ENCODE peak calls at places on chromosome 14, in seven cellular contexts. J is A549, C is H1, H is ovary, S is GM12878, D is suprapubic skin, O is stomach. U is an unnamed sample. For H3K4me1, the result is how much of the 10 kb centered on the place peaks cover.

GRCh38 chr14:28243600-28243999 is 523.0 kb upstream of the FOXG1 start:
- DNase-seq in H (no peak), S (no peak), O (no peak), C (no peak), D (no peak), J (no peak), U (no peak)

GRCh38 chr14:29799718-29800117 is 127.9 kb downstream of the PRKD1 start:
- DNase-seq in J (no peak), O (no peak), H (no peak), D (no peak), S (peak), C (no peak), U (no peak)

GRCh38 chr14:70708717-70709570 is 67.2 kb downstream of the TTC9 start:
- DNase-seq in C (peak), H (no peak), D (no peak), O (no peak), S (no peak), J (no peak), U (no peak)

GRCh38 chr14:50062438-50063039 is 53.8 kb downstream of the VCPKMT start:
- DNase-seq in H (no peak), D (no peak), S (peak), J (peak), C (no peak), O (peak), U (no peak)

GRCh38 chr14:100586153-100586519 is 1.1 kb downstream of the BEGAIN start:
- DNase-seq in H (peak), C (no peak), O (no peak), S (no peak), D (peak), J (no peak), U (no peak)

GRCh38 chr14:87975636-87976035 is 17.3 kb downstream of the GALC start:
- DNase-seq in D (no peak), H (no peak), S (no peak), C (no peak), J (no peak), O (no peak), U (no peak)

GRCh38 chr14:65115615-65116014 is 13.3 kb upstream of the MAX start:
- DNase-seq in J (no peak), C (no peak), H (no peak), S (no peak), D (no peak), O (no peak), U (peak)

GRCh38 chr14:91388551-91388975 is 29.1 kb downstream of the CCDC88C start:
- DNase-seq in J (no peak), D (no peak), S (no peak), H (no peak), C (no peak), O (no peak), U (no peak)

GRCh38 chr14:32513571-32514009 is 184.5 kb downstream of the AKAP6 start:
- DNase-seq in D (no peak), O (no peak), S (no peak), J (no peak), H (no peak), C (no peak), U (no peak)

GRCh38 chr14:31858868-31859267 is 218.2 kb upstream of the ARHGAP5 start:
- DNase-seq in J (peak), S (no peak), C (no peak), O (no peak), H (no peak), D (no peak), U (no peak)

GRCh38 chr14:21924479-21924878 is 250.9 kb upstream of the OR4E1 start:
- DNase-seq in S (peak), J (no peak), C (no peak), H (no peak), D (no peak), O (no peak), U (no peak)

GRCh38 chr14:32075636-32076277 is 1.3 kb upstream of the ARHGAP5 start:
- DNase-seq in C (no peak), H (peak), S (no peak), D (no peak), O (no peak), J (peak), U (peak)

GRCh38 chr14:52069617-52070431 is 965 bp upstream of the NID2 start:
- DNase-seq in S (no peak), J (no peak), D (peak), H (no peak), C (no peak), O (no peak), U (peak)

GRCh38 chr14:94889520-94890312 is 119.8 kb upstream of the GSC start:
- DNase-seq in D (peak), O (no peak), J (no peak), H (no peak), C (no peak), S (no peak), U (no peak)

GRCh38 chr14:32003585-32003984 is 73.5 kb upstream of the ARHGAP5 start:
- DNase-seq in C (no peak), O (no peak), H (no peak), D (no peak), S (no peak), J (no peak), U (peak)

GRCh38 chr14:35296505-35296904 is 4.3 kb downstream of the PSMA6 start:
- DNase-seq in S (no peak), H (no peak), O (no peak), J (no peak), D (no peak), C (no peak), U (no peak)

GRCh38 chr14:85421166-85421877 is 108.6 kb upstream of the FLRT2 start:
- DNase-seq in D (no peak), C (no peak), O (no peak), H (no peak), S (no peak), J (peak), U (no peak)

GRCh38 chr14:42322486-42323284 is 716.0 kb downstream of the LRFN5 start:
- DNase-seq in C (no peak), O (no peak), H (no peak), S (peak), J (no peak), D (no peak), U (no peak)

GRCh38 chr14:89957791-89958190 is 2.1 kb downstream of the TDP1 start:
- DNase-seq in H (peak), C (no peak), O (no peak), J (no peak), S (no peak), D (no peak), U (no peak)

GRCh38 chr14:100871234-100872186 is 32.0 kb downstream of the RTL1 start:
- DNase-seq in J (peak), C (no peak), O (no peak), S (no peak), D (peak), H (peak), U (no peak)

GRCh38 chr14:69999246-69999645 is 120.0 kb downstream of the SMOC1 start:
- DNase-seq in S (no peak), J (peak), O (peak), H (no peak), C (no peak), D (no peak), U (no peak)

GRCh38 chr14:70149766-70150165 is 39.0 kb downstream of the SLC8A3 start:
- DNase-seq in S (no peak), J (no peak), O (no peak), H (no peak), D (no peak), C (no peak), U (no peak)

GRCh38 chr14:79383031-79383430 is 828.3 kb downstream of the DIO2 start:
- DNase-seq in H (no peak), J (no peak), S (no peak), C (no peak), O (no peak), D (no peak), U (no peak)

GRCh38 chr14:79077096-79077495 is 906.9 kb downstream of the NRXN3 start:
- DNase-seq in H (no peak), O (no peak), J (no peak), C (no peak), S (no peak), D (no peak), U (no peak)

DNA sequence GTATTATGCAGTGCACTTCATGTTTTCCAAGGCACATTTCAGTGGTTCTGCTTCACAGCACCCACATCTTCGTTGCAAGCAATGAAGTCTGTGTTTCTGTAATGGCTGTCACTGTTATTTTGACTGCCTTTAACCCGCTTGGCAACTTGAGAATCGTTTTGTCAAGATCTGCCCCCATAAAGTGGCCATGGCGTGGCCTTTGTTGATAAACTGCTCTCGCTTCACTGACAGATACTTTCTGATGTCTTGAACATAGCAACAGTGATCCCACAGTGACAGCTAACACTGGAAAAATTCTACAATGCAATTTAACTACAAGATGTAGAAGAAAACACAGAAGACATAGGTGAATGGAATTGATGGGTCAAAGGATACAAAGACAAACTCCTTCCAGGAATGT is 184.2 kb downstream of the KLHL28 start:
- DNase-seq in D (no peak), O (no peak), S (no peak), H (no peak), J (no peak), C (no peak), U (no peak)
- TF ChIP-seq EP300 in D (no peak), O (no peak), S (no peak), H (no peak), J (no peak), C (no peak), U (no peak)

DNA sequence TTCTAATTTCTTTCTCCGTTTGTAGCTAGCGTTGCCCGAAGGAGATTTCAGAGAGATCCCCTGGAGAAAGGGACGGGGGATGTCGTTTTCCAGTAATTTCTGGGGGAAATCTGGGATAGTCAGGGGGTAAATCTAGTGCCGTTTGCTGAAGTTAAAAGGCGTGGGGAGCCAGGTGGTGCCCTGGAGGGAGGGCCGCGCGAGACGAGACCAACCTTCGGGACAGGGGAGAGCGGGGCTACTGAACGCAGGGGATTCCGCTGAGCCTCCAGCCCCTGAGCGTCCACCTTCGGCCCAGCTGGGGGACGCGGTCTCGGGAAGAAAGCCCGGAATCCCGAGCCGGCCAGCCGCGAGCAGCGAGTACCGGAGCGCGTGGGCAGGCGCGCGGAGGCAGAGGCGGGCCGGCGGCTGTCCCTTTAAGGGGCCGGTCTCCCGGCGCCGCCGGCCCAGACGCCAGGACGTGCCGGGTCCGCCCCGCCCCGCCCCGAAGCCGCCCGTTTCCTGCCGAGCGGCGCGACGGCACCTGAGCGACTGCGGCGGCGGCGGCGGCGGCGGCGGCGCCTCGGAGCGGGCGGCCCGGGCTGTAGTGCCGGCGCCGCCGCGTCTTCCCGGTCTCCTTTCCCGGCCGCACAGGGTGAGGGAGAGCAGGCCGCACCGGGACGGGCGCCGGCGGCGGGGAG is at the start of gene KTN1:
- DNase-seq in C (no peak), D (peak), H (peak), S (no peak), O (peak), J (peak), U (no peak)
- TF ChIP-seq POLR2A in C (no peak), D (peak), H (peak), S (peak), O (no peak), J (peak), U (no peak)

DNA sequence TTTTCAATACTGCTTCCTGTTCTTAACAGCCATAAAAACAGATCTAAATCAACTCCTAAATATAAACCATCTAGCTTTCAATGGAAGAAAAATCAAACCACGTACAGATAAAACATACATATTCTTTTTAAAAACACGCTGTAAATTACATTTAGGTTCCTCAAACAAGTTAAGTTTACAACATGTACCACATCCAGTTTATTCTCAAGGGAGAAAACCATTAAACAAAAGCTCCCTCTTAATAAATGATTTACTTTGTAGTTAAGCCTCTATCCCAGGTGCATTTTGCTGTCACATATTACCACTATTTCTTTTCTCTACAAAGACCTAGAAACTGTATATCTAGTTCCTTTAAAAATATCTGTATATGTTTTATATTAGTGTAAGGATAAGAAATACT is 3.1 kb downstream of the NUMB start:
- DNase-seq in H (no peak), O (no peak), S (no peak), C (no peak), J (no peak), D (no peak), U (no peak)
- H3K4me1 ChIP-seq in H (under half), O (half or more), S (under half), C (under half), J (half or more), D (under half), U (under half)

GRCh38 chr14:75242546-75243273 is 35.9 kb upstream of the FOS start:
- DNase-seq in S (no peak), H (no peak), O (no peak), J (no peak), D (no peak), C (no peak), U (no peak)
- TF ChIP-seq EP300 in S (no peak), H (no peak), O (peak), J (no peak), D (no peak), C (no peak), U (peak)

GRCh38 chr14:104689620-104690265 is 325 bp downstream of the INF2 start:
- DNase-seq in J (no peak), S (no peak), C (no peak), O (no peak), D (no peak), H (no peak), U (no peak)
- TF ChIP-seq POLR2A in J (peak), S (peak), C (no peak), O (no peak), D (no peak), H (no peak), U (no peak)

GRCh38 chr14:93034671-93034994 is 81.1 kb downstream of the ITPK1 start:
- DNase-seq in S (no peak), H (no peak), C (no peak), D (no peak), O (no peak), J (no peak), U (no peak)
- H3K4me1 ChIP-seq in S (under half), H (under half), C (under half), D (under half), O (half or more), J (half or more), U (half or more)

GRCh38 chr14:92615451-92615850 is 101.9 kb downstream of the RIN3 start:
- DNase-seq in D (no peak), S (peak), C (no peak), J (no peak), O (no peak), H (no peak), U (no peak)
- TF ChIP-seq EP300 in D (no peak), S (peak), C (no peak), J (no peak), O (no peak), H (no peak), U (no peak)